ENCODE peak calls at places on chromosomes 5 and 9, in five cellular contexts. K is heart left ventricle, G is GM23338, V is pancreas, Z is tibial nerve. S is an unnamed sample.

GRCh38 chr5:87020099-87020934 is 247.4 kb upstream of the RASA1 start:
- DNase-seq in K (peak; percentile 41), G (no peak), V (peak; percentile 18), Z (no peak), S (peak; percentile 47)

GRCh38 chr5:33530963-33531298 is 90.2 kb downstream of the TARS1 start:
- DNase-seq in K (no peak), G (peak; percentile 10), V (no peak), Z (no peak), S (no peak)

GRCh38 chr5:121887727-121888126 is 36.0 kb downstream of the FTMT start:
- DNase-seq in K (no peak), G (no peak), V (no peak), Z (no peak), S (no peak)

GRCh38 chr5:157821822-157822622 is 36.9 kb downstream of the CLINT1 start:
- DNase-seq in K (no peak), G (no peak), V (no peak), Z (no peak), S (no peak)

GRCh38 chr9:95077053-95077765 is 240.3 kb downstream of the FANCC start:
- DNase-seq in K (no peak), G (no peak), V (peak; percentile 3), Z (no peak), S (no peak)

GRCh38 chr9:115104908-115105307 is 13.0 kb downstream of the TNC start:
- DNase-seq in K (no peak), G (no peak), V (no peak), Z (no peak), S (no peak)

GRCh38 chr9:18142964-18143363 is 331.0 kb upstream of the ADAMTSL1 start:
- DNase-seq in K (no peak), G (peak; percentile 54), V (no peak), Z (no peak), S (no peak)

GRCh38 chr5:126070481-126070880 is 352.7 kb upstream of the GRAMD2B start:
- DNase-seq in K (no peak), G (no peak), V (no peak), Z (no peak), S (no peak)

GRCh38 chr5:169302046-169302445 is 1.1 kb upstream of the SLIT3 start:
- DNase-seq in K (no peak), G (no peak), V (no peak), Z (no peak), S (no peak)

DNA sequence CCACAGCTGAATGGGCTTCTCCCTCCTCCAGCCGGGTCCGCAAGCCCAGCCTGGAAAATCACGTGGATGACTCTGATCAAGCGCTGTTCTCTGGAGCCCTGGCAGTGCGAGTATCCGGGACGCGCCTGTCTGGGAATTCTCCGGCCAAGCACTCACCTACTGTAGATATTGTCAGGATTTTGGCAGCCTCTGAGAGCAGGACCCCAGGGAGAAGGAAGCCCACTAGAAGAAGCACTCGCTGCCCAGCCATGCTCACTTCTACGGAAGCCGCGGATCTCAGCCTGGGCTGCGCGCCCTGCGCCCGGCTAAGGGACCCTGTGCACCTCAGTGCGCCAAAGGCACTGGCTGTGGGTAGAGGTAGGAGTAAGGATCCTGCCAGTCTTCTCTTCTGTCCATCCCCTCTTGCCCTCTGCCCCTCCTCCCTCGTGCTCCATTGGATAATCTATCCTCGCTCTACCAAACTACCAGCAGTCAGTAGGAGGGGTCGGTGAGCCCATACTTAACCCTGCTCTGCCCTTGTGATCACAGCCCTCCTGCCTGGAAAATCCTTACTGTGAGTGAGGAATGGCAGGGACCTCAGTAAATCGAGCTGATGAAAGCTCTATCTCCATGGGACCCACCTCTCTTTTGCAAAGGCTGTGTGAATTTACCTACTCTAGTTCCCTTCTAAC is at the start of gene UGT3A2:
- DNase-seq in K (no peak), G (peak; percentile 95), V (no peak), Z (no peak), S (no peak)
- H3K4me3 ChIP-seq in K (no peak within 1 kb of the TSS), G (peak within 1 kb of the TSS; percentile 63), V (no peak within 1 kb of the TSS), Z (no peak within 1 kb of the TSS), S (no peak within 1 kb of the TSS)

GRCh38 chr5:148352696-148353095 is 17.3 kb downstream of the SPINK9 start:
- DNase-seq in K (no peak), G (no peak), V (no peak), Z (no peak), S (no peak)

GRCh38 chr5:148347706-148348105 is 12.3 kb downstream of the SPINK9 start:
- DNase-seq in K (no peak), G (no peak), V (no peak), Z (no peak), S (no peak)

DNA sequence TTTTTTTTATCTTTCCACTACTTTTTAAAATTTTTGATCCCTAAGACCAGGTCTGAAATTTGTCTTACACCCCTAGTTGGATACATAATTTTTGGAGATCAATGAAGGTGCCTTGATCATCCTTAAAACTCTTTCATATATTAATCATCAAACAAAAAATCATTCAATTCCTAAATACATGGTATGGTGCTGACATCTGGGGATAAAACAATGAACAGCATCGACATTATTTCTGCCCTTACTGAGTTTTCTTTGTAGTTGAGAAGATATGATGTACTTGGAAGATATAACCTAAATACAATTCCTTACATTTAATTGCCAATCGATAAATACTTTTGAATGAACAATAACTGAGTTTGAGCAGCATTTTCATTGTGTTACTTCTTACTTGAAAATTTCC is 18.3 kb downstream of the SPINK9 start:
- DNase-seq in K (no peak), G (no peak), V (no peak), Z (no peak), S (no peak)
- TF ChIP-seq CTCF in K (no peak), G (peak; percentile 19), V (no peak), Z (no peak), S (no peak)

GRCh38 chr9:133705576-133705975 is 32.6 kb downstream of the SARDH start:
- DNase-seq in K (no peak), G (no peak), V (no peak), Z (no peak), S (no peak)

GRCh38 chr9:133702798-133703570 is 35.2 kb downstream of the SARDH start:
- DNase-seq in K (no peak), G (peak; percentile 38), V (no peak), Z (no peak), S (peak; percentile 45)

GRCh38 chr9:133701981-133702797 is 36.0 kb downstream of the SARDH start:
- DNase-seq in K (no peak), G (no peak), V (no peak), Z (no peak), S (peak; percentile 44)

GRCh38 chr9:133704711-133705181 is 33.4 kb downstream of the SARDH start:
- DNase-seq in K (peak; percentile 3), G (no peak), V (no peak), Z (no peak), S (no peak)

DNA sequence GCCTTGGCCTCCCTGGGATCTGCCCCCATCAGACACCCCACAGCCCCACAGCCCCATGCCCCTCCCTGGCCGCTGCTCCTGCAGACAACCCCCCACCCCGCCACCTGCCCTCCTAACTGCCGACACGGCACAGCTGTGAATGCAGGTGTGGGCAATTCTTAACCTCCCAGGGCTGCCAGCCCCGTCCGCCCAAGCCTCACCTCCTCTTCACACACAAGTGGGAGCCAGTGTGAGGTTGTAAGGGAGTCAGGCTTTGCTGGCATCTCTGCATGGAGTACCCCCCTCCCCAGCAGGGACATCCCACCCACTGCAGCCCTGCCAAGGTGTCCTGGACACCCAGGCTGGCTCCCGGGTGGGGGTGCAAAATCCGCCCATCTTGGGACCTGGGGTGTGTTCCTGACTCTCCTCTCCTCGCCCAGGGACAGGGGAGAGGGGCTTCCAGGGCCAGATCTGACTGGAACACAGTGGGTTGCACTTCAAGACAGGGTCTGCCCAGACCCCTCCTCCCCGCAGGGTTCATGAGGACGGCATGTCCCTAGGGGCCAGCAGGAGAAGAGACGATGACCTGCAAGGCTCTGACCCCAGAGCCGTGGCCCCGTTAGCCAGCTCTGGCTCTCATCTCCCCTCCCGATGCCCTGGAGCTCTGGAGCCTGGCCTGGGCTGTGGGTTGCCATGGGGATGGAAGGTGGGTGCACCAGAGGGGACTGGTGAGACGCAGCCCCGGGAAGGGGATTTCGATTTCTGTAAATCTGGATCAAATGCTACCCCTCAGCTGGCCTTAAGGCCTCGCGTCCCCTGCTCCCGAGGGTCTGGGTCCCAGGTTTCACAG is 34.4 kb downstream of the SARDH start:
- DNase-seq in K (peak; percentile 5), G (no peak), V (no peak), Z (no peak), S (no peak)
- H3K4me3 ChIP-seq in K (no peak overlapping the region), G (no peak overlapping the region), V (no peak overlapping the region), Z (no peak overlapping the region), S (no peak overlapping the region)

GRCh38 chr5:55715519-55716078 is 3.5 kb upstream of the SLC38A9 start:
- DNase-seq in K (no peak), G (no peak), V (no peak), Z (no peak), S (no peak)

GRCh38 chr5:55712023-55712859 is at the start of gene SLC38A9:
- DNase-seq in K (peak; percentile 97), G (peak; percentile 99), V (peak; percentile 94), Z (peak; percentile 87), S (peak; percentile 98)

GRCh38 chr5:55714749-55715148 is 2.6 kb upstream of the SLC38A9 start:
- DNase-seq in K (no peak), G (no peak), V (no peak), Z (no peak), S (no peak)

GRCh38 chr5:55713871-55714270 is 1.7 kb upstream of the SLC38A9 start:
- DNase-seq in K (no peak), G (no peak), V (no peak), Z (no peak), S (no peak)

DNA sequence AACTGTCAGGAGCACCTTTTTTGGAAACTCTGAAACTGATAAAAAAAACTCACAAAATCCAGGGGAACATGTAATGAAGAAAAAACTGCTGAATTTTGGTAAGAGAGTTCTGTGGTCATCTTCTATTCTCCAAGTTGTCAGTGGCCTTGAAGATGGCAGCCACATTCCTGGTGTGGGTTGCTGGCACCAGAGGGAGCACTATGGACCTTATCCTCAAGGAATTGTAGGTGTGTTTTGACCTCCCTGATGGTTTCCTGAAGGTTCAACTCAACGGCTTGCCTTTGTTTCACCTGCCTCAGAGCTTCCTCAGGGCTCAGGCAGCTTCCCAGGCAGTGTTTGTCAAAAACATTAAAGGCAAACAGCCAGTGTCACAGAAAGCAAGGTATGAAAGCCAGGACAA is 2.2 kb upstream of the SLC38A9 start:
- DNase-seq in K (no peak), G (peak; percentile 38), V (no peak), Z (no peak), S (no peak)
- TF ChIP-seq CTCF in K (no peak), G (peak; percentile 24), V (no peak), Z (no peak), S (no peak)

S was measured in lower lobe of right lung.